ENCODE peak calls at places on chromosomes 6 and 20, in six cellular contexts. M is activated CD8-positive, alpha-beta memory T cell treated with anti-CD3 and anti-CD28 coated beads for 1 hour; G is DMS79; B is activated CD4-positive, CD25-positive, alpha-beta regulatory T cell; C is nephron progenitor cell; O is mesothelial cell of epicardium. Y is an unnamed sample.

GRCh38 chr6:121732641-121733040 is 297.2 kb downstream of the GJA1 start:
- DNase-seq in M (no peak), G (no peak), B (no peak), C (no peak), O (no peak), Y (no peak)

GRCh38 chr6:108675226-108676160 is 114.8 kb downstream of the FOXO3 start:
- DNase-seq in M (no peak), G (no peak), B (no peak), C (no peak), O (no peak), Y (no peak)

GRCh38 chr6:96562886-96563285 is at the start of gene FHL5:
- DNase-seq in M (no peak), G (no peak), B (no peak), C (no peak), O (no peak), Y (no peak)

GRCh38 chr6:160733045-160733646 is 31.1 kb downstream of the PLG start:
- DNase-seq in M (no peak), G (no peak), B (no peak), C (peak), O (no peak), Y (peak)

GRCh38 chr20:38023181-38024085 is 9.8 kb downstream of the TTI1 start:
- DNase-seq in M (no peak), G (no peak), B (no peak), C (no peak), O (no peak), Y (no peak)

GRCh38 chr20:16352751-16353150 is 220.5 kb downstream of the KIF16B start:
- DNase-seq in M (no peak), G (no peak), B (no peak), C (no peak), O (no peak), Y (no peak)

GRCh38 chr6:27767851-27768250 is 144.3 kb downstream of the OR2B2 start:
- DNase-seq in M (no peak), G (no peak), B (no peak), C (no peak), O (no peak), Y (no peak)

GRCh38 chr6:125363360-125364121 is 61.8 kb upstream of the HDDC2 start:
- DNase-seq in M (no peak), G (peak), B (no peak), C (peak), O (peak), Y (peak)

GRCh38 chr20:62644044-62644795 is 1.9 kb downstream of the SLCO4A1 start:
- DNase-seq in M (no peak), G (no peak), B (no peak), C (no peak), O (no peak), Y (no peak)

GRCh38 chr6:11432713-11433450 is 104.7 kb upstream of the TMEM170B start:
- DNase-seq in M (no peak), G (no peak), B (no peak), C (no peak), O (no peak), Y (no peak)

GRCh38 chr6:149431905-149432775 is 32.1 kb downstream of the SUMO4 start:
- DNase-seq in M (peak), G (peak), B (peak), C (peak), O (peak), Y (peak)

GRCh38 chr20:56179051-56179450 is 69.5 kb upstream of the MC3R start:
- DNase-seq in M (no peak), G (no peak), B (no peak), C (no peak), O (no peak), Y (no peak)

GRCh38 chr20:2141592-2142575 is 40.3 kb downstream of the STK35 start:
- DNase-seq in M (no peak), G (no peak), B (no peak), C (no peak), O (no peak), Y (no peak)

GRCh38 chr6:137808836-137809315 is 58.2 kb upstream of the TNFAIP3 start:
- DNase-seq in M (no peak), G (no peak), B (no peak), C (peak), O (no peak), Y (no peak)

GRCh38 chr6:121965739-121966138 is 433.7 kb upstream of the HSF2 start:
- DNase-seq in M (no peak), G (no peak), B (no peak), C (no peak), O (no peak), Y (no peak)

GRCh38 chr20:48371211-48371610 is 456.6 kb downstream of the PREX1 start:
- DNase-seq in M (no peak), G (no peak), B (no peak), C (no peak), O (no peak), Y (no peak)

GRCh38 chr20:45340951-45341350 is 7.3 kb downstream of the SDC4 start:
- DNase-seq in M (no peak), G (no peak), B (no peak), C (no peak), O (no peak), Y (no peak)

GRCh38 chr6:150260931-150261330 is 107.9 kb upstream of the IYD start:
- DNase-seq in M (no peak), G (no peak), B (no peak), C (no peak), O (no peak), Y (no peak)

GRCh38 chr6:144993870-144994269 is 708.7 kb downstream of the UTRN start:
- DNase-seq in M (no peak), G (no peak), B (no peak), C (no peak), O (no peak), Y (no peak)

GRCh38 chr20:53048387-53048786 is 76.2 kb downstream of the TSHZ2 start:
- DNase-seq in M (no peak), G (no peak), B (no peak), C (no peak), O (no peak), Y (no peak)

GRCh38 chr6:3209114-3210023 is 18.1 kb downstream of the TUBB2B start:
- DNase-seq in M (no peak), G (peak), B (peak), C (no peak), O (no peak), Y (peak)

GRCh38 chr20:62898093-62898964 is 28.0 kb downstream of the DIDO1 start:
- DNase-seq in M (no peak), G (no peak), B (no peak), C (no peak), O (no peak), Y (no peak)

GRCh38 chr6:53956068-53956711 is 155.1 kb upstream of the MLIP start:
- DNase-seq in M (no peak), G (peak), B (no peak), C (peak), O (no peak), Y (peak)

GRCh38 chr6:43780891-43781571 is 11.0 kb downstream of the VEGFA start:
- DNase-seq in M (no peak), G (no peak), B (no peak), C (no peak), O (no peak), Y (no peak)

GRCh38 chr6:36312854-36313627 is 23.6 kb downstream of the BNIP5 start:
- DNase-seq in M (no peak), G (no peak), B (no peak), C (no peak), O (no peak), Y (no peak)

GRCh38 chr6:75546401-75546800 is 52.8 kb upstream of the FILIP1 start:
- DNase-seq in M (no peak), G (no peak), B (no peak), C (no peak), O (no peak), Y (no peak)